ENCODE peak calls at places on chromosomes 6 and 20, in six cellular contexts. G is activated CD8-positive, alpha-beta T cell treated with anti-CD3 and anti-CD28 coated beads for 36 hours; Y is WTC11; J is astrocyte of the spinal cord; A is natural killer cell; L is endothelial cell. S is an unnamed sample.

GRCh38 chr6:90953405-90954161 is 366.7 kb upstream of the MAP3K7 start:
- DNase-seq in G (no peak), Y (no peak), J (no peak), A (no peak), L (no peak), S (no peak)

GRCh38 chr6:20577280-20577679 is 43.0 kb downstream of the CDKAL1 start:
- DNase-seq in G (no peak), Y (no peak), J (no peak), A (no peak), L (no peak), S (no peak)

GRCh38 chr6:119848706-119849105 is 499.1 kb upstream of the MAN1A1 start:
- DNase-seq in G (no peak), Y (no peak), J (no peak), A (no peak), L (no peak), S (no peak)

GRCh38 chr20:23582293-23582692 is 14.0 kb upstream of the CST9L start:
- DNase-seq in G (no peak), Y (no peak), J (no peak), A (no peak), L (no peak), S (no peak)

GRCh38 chr6:43391448-43392031 is 22.1 kb upstream of the ZNF318 start:
- DNase-seq in G (peak), Y (no peak), J (no peak), A (peak), L (no peak), S (no peak)

GRCh38 chr6:16851758-16852157 is 90.5 kb upstream of the ATXN1 start:
- DNase-seq in G (no peak), Y (no peak), J (no peak), A (no peak), L (no peak), S (no peak)

GRCh38 chr6:110703906-110704594 is 111.2 kb downstream of the CDK19 start:
- DNase-seq in G (no peak), Y (no peak), J (no peak), A (no peak), L (no peak), S (no peak)

GRCh38 chr6:7996538-7997225 is 67.5 kb downstream of the BLOC1S5 start:
- DNase-seq in G (no peak), Y (no peak), J (peak), A (no peak), L (no peak), S (no peak)

GRCh38 chr6:121645100-121645745 is 209.8 kb downstream of the GJA1 start:
- DNase-seq in G (peak), Y (no peak), J (peak), A (no peak), L (no peak), S (no peak)

GRCh38 chr6:12275084-12275483 is 15.1 kb upstream of the EDN1 start:
- DNase-seq in G (no peak), Y (no peak), J (no peak), A (no peak), L (no peak), S (peak)

GRCh38 chr6:52297433-52297832 is 12.9 kb upstream of the MCM3 start:
- DNase-seq in G (no peak), Y (no peak), J (no peak), A (no peak), L (no peak), S (no peak)

GRCh38 chr20:56429496-56429895 is 17.4 kb downstream of the CASS4 start:
- DNase-seq in G (peak), Y (no peak), J (peak), A (no peak), L (no peak), S (no peak)

GRCh38 chr6:154509421-154510143 is 903 bp downstream of the CNKSR3 start:
- DNase-seq in G (peak), Y (peak), J (peak), A (no peak), L (peak), S (no peak)

GRCh38 chr6:128492386-128492785 is 28.0 kb downstream of the PTPRK start:
- DNase-seq in G (no peak), Y (no peak), J (peak), A (no peak), L (no peak), S (no peak)

GRCh38 chr6:143958839-143959399 is 49.1 kb downstream of the PLAGL1 start:
- DNase-seq in G (no peak), Y (peak), J (no peak), A (no peak), L (no peak), S (no peak)

GRCh38 chr20:63064745-63065711 is 58.3 kb upstream of the BHLHE23 start:
- DNase-seq in G (no peak), Y (peak), J (no peak), A (no peak), L (no peak), S (peak)

GRCh38 chr6:87702589-87702945 is 534 bp upstream of the AKIRIN2 start:
- DNase-seq in G (no peak), Y (no peak), J (no peak), A (no peak), L (no peak), S (no peak)

GRCh38 chr20:11267131-11267761 is 593.4 kb upstream of the JAG1 start:
- DNase-seq in G (peak), Y (no peak), J (peak), A (no peak), L (no peak), S (no peak)

GRCh38 chr6:14822689-14823088 is 423.2 kb upstream of the JARID2 start:
- DNase-seq in G (no peak), Y (no peak), J (peak), A (no peak), L (no peak), S (no peak)

GRCh38 chr6:108071736-108072276 is 2.7 kb downstream of the OSTM1 start:
- DNase-seq in G (no peak), Y (no peak), J (no peak), A (no peak), L (no peak), S (no peak)

GRCh38 chr20:34907616-34908469 is 31.4 kb downstream of the ACSS2 start:
- DNase-seq in G (no peak), Y (no peak), J (peak), A (no peak), L (peak), S (no peak)

GRCh38 chr6:41356838-41357237 is 21.4 kb downstream of the NCR2 start:
- DNase-seq in G (no peak), Y (no peak), J (no peak), A (no peak), L (no peak), S (no peak)

GRCh38 chr6:70363741-70364493 is 49.4 kb upstream of the FAM135A start:
- DNase-seq in G (no peak), Y (no peak), J (no peak), A (no peak), L (no peak), S (no peak)

GRCh38 chr20:36090223-36090622 is 64.3 kb upstream of the EPB41L1 start:
- DNase-seq in G (no peak), Y (no peak), J (no peak), A (no peak), L (no peak), S (no peak)

GRCh38 chr6:111692327-111693164 is 86.9 kb upstream of the TRAF3IP2 start:
- DNase-seq in G (no peak), Y (no peak), J (no peak), A (no peak), L (no peak), S (no peak)

GRCh38 chr6:110352603-110353303 is 5.4 kb downstream of the METTL24 start:
- DNase-seq in G (no peak), Y (no peak), J (peak), A (no peak), L (no peak), S (no peak)

GRCh38 chr20:16061394-16061793 is 511.9 kb downstream of the KIF16B start:
- DNase-seq in G (no peak), Y (no peak), J (no peak), A (no peak), L (no peak), S (no peak)

GRCh38 chr6:101163611-101164010 is 229.9 kb upstream of the GRIK2 start:
- DNase-seq in G (no peak), Y (no peak), J (no peak), A (no peak), L (no peak), S (no peak)

GRCh38 chr6:118665011-118665410 is 13.6 kb upstream of the CEP85L start:
- DNase-seq in G (peak), Y (no peak), J (no peak), A (no peak), L (no peak), S (no peak)

GRCh38 chr6:45949256-45949655 is 66.4 kb downstream of the CLIC5 start:
- DNase-seq in G (no peak), Y (no peak), J (no peak), A (no peak), L (no peak), S (no peak)

GRCh38 chr6:45942953-45943352 is 72.7 kb downstream of the CLIC5 start:
- DNase-seq in G (no peak), Y (no peak), J (no peak), A (no peak), L (no peak), S (no peak)

GRCh38 chr6:45947807-45948206 is 67.9 kb downstream of the CLIC5 start:
- DNase-seq in G (no peak), Y (no peak), J (no peak), A (no peak), L (no peak), S (no peak)

GRCh38 chr6:45946887-45947286 is 68.8 kb downstream of the CLIC5 start:
- DNase-seq in G (no peak), Y (no peak), J (peak), A (no peak), L (no peak), S (no peak)

GRCh38 chr6:45946352-45946751 is 69.3 kb downstream of the CLIC5 start:
- DNase-seq in G (peak), Y (peak), J (peak), A (no peak), L (peak), S (no peak)
- TF ChIP-seq CTCF in G (no peak), Y (no peak), J (peak), A (no peak), L (no peak), S (no peak)

GRCh38 chr20:50193169-50193850 is 2.7 kb downstream of the CEBPB start:
- DNase-seq in G (peak), Y (no peak), J (peak), A (no peak), L (no peak), S (peak)
- TF ChIP-seq CTCF in G (no peak), Y (no peak), J (no peak), A (no peak), L (no peak), S (no peak)

GRCh38 chr20:58087567-58087858 is 140.9 kb downstream of the ANKRD60 start:
- DNase-seq in G (no peak), Y (no peak), J (no peak), A (no peak), L (no peak), S (no peak)
- TF ChIP-seq CTCF in G (peak), Y (no peak), J (no peak), A (peak), L (peak), S (peak)

GRCh38 chr20:48932375-48932941 is 10.9 kb downstream of the ARFGEF2 start:
- DNase-seq in G (no peak), Y (no peak), J (no peak), A (no peak), L (no peak), S (no peak)

GRCh38 chr20:48931527-48932374 is 10.2 kb downstream of the ARFGEF2 start:
- DNase-seq in G (no peak), Y (no peak), J (no peak), A (no peak), L (no peak), S (no peak)

GRCh38 chr20:48930878-48931277 is 9.4 kb downstream of the ARFGEF2 start:
- DNase-seq in G (no peak), Y (no peak), J (no peak), A (no peak), L (no peak), S (no peak)

GRCh38 chr20:48930035-48930434 is 8.5 kb downstream of the ARFGEF2 start:
- DNase-seq in G (no peak), Y (no peak), J (no peak), A (no peak), L (no peak), S (no peak)

GRCh38 chr20:48933017-48933766 is 11.7 kb downstream of the ARFGEF2 start:
- DNase-seq in G (no peak), Y (no peak), J (no peak), A (no peak), L (no peak), S (no peak)
- TF ChIP-seq CTCF in G (no peak), Y (no peak), J (no peak), A (no peak), L (no peak), S (no peak)

DNA sequence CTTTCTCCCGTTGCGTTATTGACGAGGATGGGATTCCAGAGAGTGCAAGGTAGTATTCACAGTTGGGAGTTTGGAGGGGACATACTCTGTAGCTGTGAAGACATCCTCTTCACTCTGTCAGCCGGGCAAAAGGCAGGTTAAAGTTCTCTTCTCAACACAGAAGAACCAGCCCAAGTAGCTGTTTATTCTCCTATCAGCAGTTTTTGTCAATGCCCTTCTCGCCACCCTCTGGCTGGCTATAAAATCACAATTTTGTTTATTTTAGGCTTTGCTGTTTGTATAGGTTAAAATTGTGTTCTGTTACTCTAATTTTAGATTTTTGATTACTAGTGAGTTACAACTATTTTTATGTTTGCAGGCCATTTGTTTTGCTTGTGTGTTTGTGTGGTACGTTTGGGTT is 37.9 kb upstream of the MAS1 start:
- DNase-seq in G (no peak), Y (no peak), J (no peak), A (no peak), L (no peak), S (no peak)
- TF ChIP-seq CTCF in G (no peak), Y (no peak), J (no peak), A (no peak), L (no peak), S (no peak)